ENCODE peak calls at places on chromosome 19, in seven cellular contexts. S is kidney tubule cell, F is NCI-H1092, X is heart left ventricle, D is amniotic stem cell, Z is EL, M is SHP77. Q is an unnamed sample.

GRCh38 chr19:49746206-49746958 is 16.7 kb downstream of the TSKS start:
- DNase-seq in S (peak), F (no peak), X (peak), D (no peak), Z (peak), M (peak), Q (peak)

GRCh38 chr19:827710-828321 is at the start of gene AZU1:
- DNase-seq in S (no peak), F (no peak), X (no peak), D (no peak), Z (no peak), M (no peak), Q (no peak)

GRCh38 chr19:46731007-46731501 is 14.1 kb upstream of the PRKD2 start:
- DNase-seq in S (peak), F (no peak), X (no peak), D (peak), Z (peak), M (no peak), Q (no peak)

GRCh38 chr19:36772341-36773222 is at the start of gene ZNF850:
- DNase-seq in S (peak), F (peak), X (peak), D (peak), Z (peak), M (peak), Q (peak)

GRCh38 chr19:16326401-16327130 is 1.9 kb downstream of the KLF2 start:
- DNase-seq in S (no peak), F (no peak), X (peak), D (no peak), Z (peak), M (no peak), Q (no peak)

GRCh38 chr19:18975864-18976263 is 34.8 kb upstream of the HOMER3 start:
- DNase-seq in S (no peak), F (no peak), X (no peak), D (no peak), Z (no peak), M (no peak), Q (no peak)

GRCh38 chr19:16076958-16077611 is 790 bp downstream of the TPM4 start:
- DNase-seq in S (peak), F (peak), X (peak), D (no peak), Z (no peak), M (no peak), Q (no peak)

GRCh38 chr19:52190679-52191293 is 934 bp downstream of the PPP2R1A start:
- DNase-seq in S (peak), F (no peak), X (peak), D (no peak), Z (peak), M (no peak), Q (no peak)

GRCh38 chr19:10815969-10816635 is 19.9 kb downstream of the TMED1 start:
- DNase-seq in S (no peak), F (no peak), X (no peak), D (no peak), Z (peak), M (no peak), Q (no peak)

GRCh38 chr19:10007366-10007765 is 2.9 kb downstream of the COL5A3 start:
- DNase-seq in S (no peak), F (no peak), X (peak), D (no peak), Z (peak), M (no peak), Q (no peak)

GRCh38 chr19:30640266-30640965 is 268.2 kb downstream of the ZNF536 start:
- DNase-seq in S (no peak), F (no peak), X (no peak), D (no peak), Z (no peak), M (no peak), Q (no peak)

GRCh38 chr19:13024126-13024957 is 29.1 kb downstream of the NFIX start:
- DNase-seq in S (no peak), F (peak), X (no peak), D (no peak), Z (peak), M (no peak), Q (no peak)

GRCh38 chr19:3544742-3545668 is 6.0 kb downstream of the TEKTIP1 start:
- DNase-seq in S (peak), F (peak), X (peak), D (no peak), Z (peak), M (peak), Q (peak)

GRCh38 chr19:46714523-46715106 is 2.3 kb downstream of the PRKD2 start:
- DNase-seq in S (no peak), F (no peak), X (no peak), D (no peak), Z (peak), M (no peak), Q (peak)

GRCh38 chr19:4547303-4548237 is 7.7 kb upstream of the LRG1 start:
- DNase-seq in S (peak), F (peak), X (no peak), D (no peak), Z (no peak), M (peak), Q (no peak)

GRCh38 chr19:38149597-38149996 is 74.4 kb downstream of the DPF1 start:
- DNase-seq in S (no peak), F (no peak), X (no peak), D (no peak), Z (peak), M (no peak), Q (no peak)

GRCh38 chr19:51263808-51264207 is 12.9 kb downstream of the SIGLECL1 start:
- DNase-seq in S (no peak), F (no peak), X (no peak), D (no peak), Z (no peak), M (no peak), Q (no peak)

GRCh38 chr19:50663280-50663790 is 14.1 kb downstream of the C19orf81 start:
- DNase-seq in S (peak), F (no peak), X (no peak), D (no peak), Z (no peak), M (peak), Q (no peak)

GRCh38 chr19:7545904-7546303 is 10.4 kb downstream of the PNPLA6 start:
- DNase-seq in S (no peak), F (no peak), X (no peak), D (no peak), Z (no peak), M (no peak), Q (no peak)

GRCh38 chr19:1851581-1852293 is 3.5 kb upstream of the REXO1 start:
- DNase-seq in S (no peak), F (peak), X (peak), D (no peak), Z (no peak), M (no peak), Q (peak)

GRCh38 chr19:33862991-33863390 is 66.3 kb downstream of the KCTD15 start:
- DNase-seq in S (no peak), F (no peak), X (no peak), D (no peak), Z (no peak), M (no peak), Q (no peak)